ENCODE peak calls at places on chromosomes 11 and 22, in six cellular contexts. X is H54, H is lower leg skin, O is right lobe of liver, S is body of pancreas, C is stomach. B is an unnamed sample.

GRCh38 chr22:36824655-36825054 is 7.8 kb upstream of the PVALB start:
- DNase-seq in O (no peak), X (no peak), H (no peak), C (no peak), S (no peak), B (no peak)

GRCh38 chr22:39239561-39240423 is 5.0 kb downstream of the PDGFB start:
- DNase-seq in O (peak), X (no peak), S (peak), C (peak), H (peak), B (no peak)

GRCh38 chr11:121572581-121573059 is 119.9 kb upstream of the SORL1-AS1 start:
- DNase-seq in S (peak), C (no peak), X (no peak), O (no peak), H (no peak), B (no peak)

GRCh38 chr11:94183886-94184264 is 55.2 kb downstream of the PANX1 start:
- DNase-seq in C (peak), H (no peak), S (peak), O (peak), X (no peak), B (peak)

GRCh38 chr22:35594686-35595085 is 22.4 kb downstream of the MB start:
- DNase-seq in S (no peak), H (no peak), X (no peak), C (no peak), O (peak), B (no peak)

GRCh38 chr11:21414928-21415327 is 745.5 kb downstream of the NELL1 start:
- DNase-seq in C (no peak), H (no peak), S (no peak), X (no peak), O (no peak), B (no peak)

GRCh38 chr11:113365895-113366294 is 21.7 kb upstream of the ANKK1 start:
- DNase-seq in O (no peak), S (no peak), C (no peak), X (no peak), H (no peak), B (no peak)

GRCh38 chr11:1513326-1514296 is 27.0 kb upstream of the MOB2 start:
- DNase-seq in S (no peak), O (peak), H (no peak), X (no peak), C (no peak), B (no peak)

GRCh38 chr11:13053255-13053917 is 44.3 kb downstream of the RASSF10 start:
- DNase-seq in X (no peak), S (no peak), O (no peak), H (no peak), C (no peak), B (no peak)

GRCh38 chr11:127003260-127003981 is 2.9 kb upstream of the KIRREL3 start:
- DNase-seq in X (no peak), S (peak), H (no peak), O (no peak), C (no peak), B (peak)

DNA sequence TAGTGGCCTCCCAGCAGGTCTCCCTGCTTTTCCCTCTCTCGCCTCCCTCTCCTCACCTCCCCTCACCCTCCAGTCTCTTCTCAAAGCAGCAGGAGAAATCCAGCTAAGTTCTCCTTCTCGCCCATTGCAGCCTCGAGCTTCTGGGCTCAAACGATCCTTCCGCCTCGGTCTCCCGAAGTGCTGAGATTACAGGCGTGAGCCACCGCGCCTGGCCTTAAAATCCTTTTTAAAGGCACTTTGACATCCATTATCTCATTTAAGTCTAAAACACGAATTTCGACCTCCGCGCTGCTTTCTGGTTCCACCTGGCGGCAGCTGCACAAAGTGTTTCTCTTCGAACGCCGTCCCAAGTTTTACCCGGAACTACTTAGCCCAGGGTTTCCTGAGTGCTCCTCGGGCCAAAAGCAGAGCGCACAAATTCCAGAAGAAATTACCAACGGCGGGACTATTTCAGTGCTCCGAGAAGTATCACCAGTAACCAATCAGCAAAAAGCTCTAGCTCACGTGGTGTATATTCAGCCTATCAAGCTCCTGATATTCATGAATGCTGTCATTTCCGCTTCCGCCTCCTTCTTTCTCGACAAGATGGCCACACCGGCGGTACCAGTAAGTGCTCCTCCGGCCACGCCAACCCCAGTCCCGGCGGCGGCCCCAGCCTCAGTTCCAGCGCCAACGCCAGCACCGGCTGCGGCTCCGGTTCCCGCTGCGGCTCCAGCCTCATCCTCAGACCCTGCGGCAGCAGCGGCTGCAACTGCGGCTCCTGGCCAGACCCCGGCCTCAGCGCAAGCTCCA is at the start of gene EIF3F:
- DNase-seq in O (peak), H (peak), C (peak), X (peak), S (peak), B (peak)
- TF ChIP-seq POLR2A in O (peak), H (no peak), C (no peak), X (no peak), S (no peak), B (peak)

GRCh38 chr22:41479671-41480396 is 10.9 kb downstream of the ACO2 start:
- DNase-seq in C (no peak), S (no peak), O (no peak), H (no peak), X (peak), B (no peak)
- TF ChIP-seq POLR2A in C (no peak), S (no peak), O (no peak), H (no peak), X (no peak), B (no peak)

DNA sequence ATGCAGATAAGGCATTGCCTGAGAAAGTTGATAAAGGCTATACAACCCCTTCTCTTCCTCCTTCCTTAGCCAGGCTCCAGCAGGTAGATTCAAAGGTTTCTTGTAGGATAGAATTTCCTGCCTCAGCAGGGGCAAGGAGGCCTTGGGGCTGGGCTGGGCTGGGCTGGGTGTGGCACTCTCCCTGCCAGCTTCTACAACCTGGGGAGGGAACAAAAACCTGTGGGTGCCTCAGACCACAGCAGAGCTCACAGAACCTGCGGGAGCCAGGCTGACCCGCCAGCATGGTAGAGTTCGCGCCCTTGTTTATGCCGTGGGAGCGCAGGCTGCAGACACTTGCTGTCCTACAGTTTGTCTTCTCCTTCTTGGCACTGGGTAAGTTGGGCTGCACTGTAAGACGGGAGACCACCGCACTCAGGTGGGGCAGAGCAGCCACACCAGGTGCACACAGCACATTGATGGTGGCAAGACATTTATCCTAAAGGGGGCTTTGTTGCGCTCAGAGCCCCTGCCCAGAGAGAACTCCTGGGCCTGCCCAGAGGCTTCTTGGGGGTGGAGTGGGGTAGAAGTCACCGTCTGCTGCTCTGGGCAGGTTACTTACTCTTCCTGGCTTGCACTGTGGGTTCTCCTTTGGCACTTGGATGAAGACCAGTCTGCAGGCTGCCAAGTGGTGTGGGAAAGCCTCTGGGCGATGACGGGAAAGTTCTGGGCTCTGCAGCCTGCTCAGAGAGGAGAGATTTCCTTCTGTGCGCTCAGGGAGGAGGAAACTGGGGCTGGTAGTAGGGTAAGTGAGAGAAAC is at the start of gene MOGAT2:
- DNase-seq in X (no peak), H (peak), S (no peak), C (peak), O (peak), B (no peak)
- TF ChIP-seq POLR2A in X (no peak), H (no peak), S (no peak), C (no peak), O (no peak), B (no peak)

GRCh38 chr11:70661763-70662501 is 263.6 kb downstream of the CTTN start:
- DNase-seq in X (no peak), S (no peak), H (no peak), C (no peak), O (no peak), B (no peak)
- TF ChIP-seq POLR2A in X (no peak), S (no peak), H (no peak), C (no peak), O (no peak), B (no peak)

GRCh38 chr11:130477646-130478203 is 29.3 kb downstream of the ADAMTS15 start:
- DNase-seq in S (no peak), H (peak), C (no peak), O (no peak), X (no peak), B (no peak)

GRCh38 chr11:130476200-130476921 is 27.9 kb downstream of the ADAMTS15 start:
- DNase-seq in C (no peak), O (no peak), H (peak), S (no peak), X (no peak), B (no peak)

GRCh38 chr11:130476922-130477491 is 28.6 kb downstream of the ADAMTS15 start:
- DNase-seq in O (no peak), C (no peak), S (no peak), H (peak), X (no peak), B (no peak)

GRCh38 chr11:130478881-130479280 is 30.4 kb downstream of the ADAMTS15 start:
- DNase-seq in S (no peak), X (no peak), O (no peak), C (no peak), H (peak), B (no peak)

GRCh38 chr11:130478204-130478701 is 29.8 kb downstream of the ADAMTS15 start:
- DNase-seq in O (no peak), C (peak), S (peak), H (peak), X (peak), B (no peak)
- TF ChIP-seq POLR2A in O (no peak), C (no peak), S (no peak), H (no peak), X (no peak), B (no peak)

GRCh38 chr11:31366795-31367194 is 2.7 kb downstream of the DCDC1 start:
- DNase-seq in C (no peak), O (no peak), S (no peak), H (no peak), X (no peak), B (no peak)

GRCh38 chr11:31369348-31370329 is at the start of the genes DCDC1 and DNAJC24:
- DNase-seq in X (peak), S (peak), C (peak), H (peak), O (peak), B (peak)
- TF ChIP-seq POLR2A in X (peak), S (no peak), C (no peak), H (no peak), O (no peak), B (peak)

DNA sequence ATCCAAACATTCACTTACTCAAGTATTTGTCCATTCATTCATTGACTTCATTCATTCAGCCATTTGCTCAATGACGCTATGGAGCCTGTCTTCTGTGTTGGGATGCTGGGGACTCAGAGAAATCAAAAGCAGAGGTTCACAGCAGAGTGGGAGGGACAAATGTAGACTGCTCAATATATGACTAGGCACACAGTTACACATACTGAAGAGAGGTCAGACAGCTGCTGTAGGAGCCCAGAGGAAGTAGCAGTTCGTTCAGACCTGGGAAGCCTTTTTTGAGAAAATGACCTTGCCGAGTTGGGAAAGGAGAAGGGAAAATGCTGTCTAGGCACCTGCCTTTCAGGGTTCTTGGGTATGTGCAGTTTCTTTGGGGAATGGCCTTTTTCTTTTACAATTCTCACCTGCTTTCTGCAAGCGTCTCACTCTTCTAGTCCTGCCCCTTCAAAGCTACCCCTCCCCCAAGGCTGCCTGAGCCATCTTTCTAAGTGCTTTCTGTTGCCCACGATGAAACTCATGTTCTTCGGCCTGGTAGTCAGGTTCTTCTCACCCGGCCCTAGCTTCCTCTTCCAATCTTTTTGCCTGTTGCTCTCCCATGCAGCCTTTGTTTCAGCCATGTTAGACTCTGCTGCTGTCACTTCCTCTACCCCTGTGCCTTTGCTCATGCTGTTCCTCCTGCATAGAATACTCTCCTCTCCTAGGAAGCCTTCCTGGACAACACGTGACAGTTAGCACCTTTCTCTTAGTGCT is 4.2 kb upstream of the UVRAG start:
- DNase-seq in O (no peak), X (no peak), H (no peak), S (no peak), C (no peak), B (no peak)
- TF ChIP-seq POLR2A in O (no peak), X (no peak), H (no peak), S (no peak), C (no peak), B (peak)